ENCODE peak calls at places on chromosomes 13 and 19, in four cellular contexts. E is neuronal stem cell, M is HCT116, O is GM23338. F is an unnamed sample.

GRCh38 chr13:85314686-85315085 is 484.5 kb downstream of the SLITRK6 start:
- DNase-seq in M (no peak), O (no peak), E (peak; percentile 14), F (no peak)

GRCh38 chr19:4456843-4457653 is 546 bp downstream of the UBXN6 start:
- DNase-seq in E (peak; percentile 82), O (peak; percentile 85), M (no peak), F (no peak)

GRCh38 chr19:8302357-8302691 is 5.8 kb downstream of the CD320 start:
- DNase-seq in E (no peak), O (no peak), M (no peak), F (no peak)

GRCh38 chr13:100334209-100334608 is 245.3 kb downstream of the PCCA start:
- DNase-seq in O (no peak), E (no peak), M (no peak), F (no peak)

GRCh38 chr13:43751624-43752023 is 35.1 kb downstream of the ENOX1 start:
- DNase-seq in O (no peak), M (no peak), E (no peak), F (no peak)

GRCh38 chr19:39507715-39508364 is 7.1 kb upstream of the SELENOV start:
- DNase-seq in O (no peak), M (no peak), E (no peak), F (no peak)

GRCh38 chr19:35644987-35645679 is 3.0 kb upstream of the COX6B1 start:
- DNase-seq in E (peak; percentile 86), O (peak; percentile 97), M (peak; percentile 56), F (no peak)

GRCh38 chr19:20339444-20339843 is 172.4 kb downstream of the ZNF486 start:
- DNase-seq in E (no peak), M (no peak), O (no peak), F (no peak)

GRCh38 chr19:31881988-31882387 is 463.4 kb upstream of the ZNF507 start:
- DNase-seq in M (no peak), E (no peak), O (no peak), F (no peak)

GRCh38 chr13:22039961-22040360 is 369.1 kb downstream of the FGF9 start:
- DNase-seq in M (no peak), E (no peak), O (no peak), F (no peak)

GRCh38 chr19:5093297-5093858 is 124.5 kb downstream of the KDM4B start:
- DNase-seq in M (no peak), O (no peak), E (no peak), F (no peak)

GRCh38 chr19:54153731-54154326 is 5.7 kb downstream of the LENG1 start:
- DNase-seq in E (no peak), O (no peak), M (no peak), F (no peak)

GRCh38 chr19:7351861-7352260 is 3.1 kb downstream of the ARHGEF18 start:
- DNase-seq in O (no peak), M (no peak), E (no peak), F (no peak)

GRCh38 chr13:20814224-20814910 is 40.6 kb upstream of the EEF1AKMT1 start:
- DNase-seq in E (no peak), O (no peak), M (no peak), F (no peak)

GRCh38 chr19:18274303-18274775 is at the start of gene IQCN:
- DNase-seq in E (no peak), M (no peak), O (peak; percentile 74), F (no peak)

GRCh38 chr19:38024991-38025716 is 118.1 kb downstream of the SIPA1L3 start:
- DNase-seq in O (peak; percentile 87), E (no peak), M (no peak), F (no peak)

GRCh38 chr13:35855531-35856019 is 275.6 kb downstream of the DCLK1 start:
- DNase-seq in E (peak; percentile 8), M (peak; percentile 63), O (peak; percentile 96), F (peak; percentile 22)

GRCh38 chr19:31154021-31154420 is 195.2 kb downstream of the TSHZ3 start:
- DNase-seq in O (no peak), M (no peak), E (no peak), F (peak; percentile 97)

GRCh38 chr13:75264611-75265010 is 217.4 kb downstream of the TBC1D4 start:
- DNase-seq in O (peak; percentile 26), E (no peak), M (no peak), F (no peak)

GRCh38 chr13:64925284-64925683 is 2304.9 kb downstream of the PCDH9 start:
- DNase-seq in M (no peak), O (peak; percentile 38), E (peak; percentile 18), F (no peak)

GRCh38 chr13:44927953-44928352 is 61.3 kb downstream of the NUFIP1 start:
- DNase-seq in O (no peak), M (no peak), E (no peak), F (no peak)

DNA sequence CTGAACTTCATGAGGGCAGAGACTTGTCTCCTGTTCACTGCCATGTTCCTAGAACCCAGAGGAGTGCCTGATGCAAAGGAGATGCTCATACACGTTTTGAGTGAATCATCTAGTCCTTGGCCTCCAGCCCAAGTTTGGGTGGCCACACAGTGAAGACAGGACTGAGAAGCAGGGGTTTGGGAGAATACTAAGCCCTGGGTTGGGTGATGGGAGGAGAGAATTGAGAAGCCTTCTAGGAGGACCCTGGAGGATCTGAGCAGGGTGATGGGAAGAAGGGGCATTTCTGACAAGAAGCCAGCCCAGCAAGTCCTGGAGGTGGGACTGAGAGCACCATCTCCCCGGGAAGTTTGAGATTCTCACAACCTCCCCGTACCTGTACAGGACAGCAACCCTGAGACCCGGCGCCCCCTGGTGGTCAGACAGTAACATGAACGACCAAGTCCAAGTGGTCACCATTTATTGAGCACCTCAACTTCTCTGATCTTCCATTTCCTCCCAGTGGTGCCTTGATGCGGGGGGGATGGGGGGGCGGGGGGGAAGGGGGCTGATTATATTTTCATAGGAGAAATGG is 11.0 kb downstream of the CTU1 start:
- DNase-seq in E (peak; percentile 42), O (peak; percentile 83), M (peak; percentile 31), F (peak; percentile 66)
- H3K27ac ChIP-seq in E (no peak overlapping the region), O (peak overlapping the region; percentile 26), M (no peak overlapping the region), F (peak overlapping the region; percentile 68)

GRCh38 chr19:34310494-34310981 is 54.5 kb upstream of the GPI start:
- DNase-seq in O (no peak), E (no peak), M (no peak), F (no peak)
- H3K27ac ChIP-seq in O (peak overlapping the region; percentile 63), E (no peak overlapping the region), M (no peak overlapping the region), F (no peak overlapping the region)

DNA sequence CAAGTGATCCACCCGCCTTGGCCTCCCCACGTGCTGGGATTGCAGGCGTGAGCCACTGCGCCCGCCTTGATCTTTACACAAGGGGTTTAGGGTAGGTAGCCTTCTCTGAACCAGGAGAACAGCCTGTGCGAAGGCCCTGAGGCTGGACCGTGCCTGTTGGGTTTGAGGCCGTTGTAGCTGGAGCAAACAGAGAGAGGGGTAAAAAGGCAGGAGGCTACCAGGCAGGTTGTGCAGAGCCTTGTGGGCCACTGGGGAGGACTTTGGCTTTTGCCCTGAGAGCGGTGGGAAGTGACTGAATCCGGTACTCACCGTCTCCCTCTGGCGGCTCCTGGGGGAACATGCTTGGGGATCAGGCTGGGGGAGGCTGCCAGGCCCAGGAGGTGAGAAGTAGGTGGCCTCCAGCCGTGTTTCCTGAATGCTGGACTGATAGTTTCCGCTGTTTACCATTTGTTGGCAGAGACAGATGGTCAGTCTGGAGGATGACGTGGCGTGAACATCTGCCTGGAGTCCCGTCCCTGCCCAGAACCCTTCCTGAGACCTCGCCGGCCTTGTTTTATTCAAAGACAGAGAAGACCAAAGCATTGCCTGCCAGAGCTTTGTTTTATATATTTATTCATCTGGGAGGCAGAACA is 24.6 kb downstream of the SPC24 start:
- DNase-seq in O (peak; percentile 85), E (no peak), M (peak; percentile 35), F (no peak)
- H3K27ac ChIP-seq in O (peak overlapping the region; percentile 80), E (no peak overlapping the region), M (peak overlapping the region; percentile 31), F (peak overlapping the region; percentile 6)

GRCh38 chr19:41530184-41530534 is 45.8 kb upstream of the CEACAM21 start:
- DNase-seq in M (no peak), O (no peak), E (no peak), F (no peak)

GRCh38 chr19:41532526-41532925 is 43.4 kb upstream of the CEACAM21 start:
- DNase-seq in O (no peak), E (no peak), M (no peak), F (no peak)

GRCh38 chr19:41529484-41530183 is 46.3 kb upstream of the CEACAM21 start:
- DNase-seq in E (no peak), O (no peak), M (no peak), F (no peak)

GRCh38 chr19:41531438-41532311 is 44.3 kb upstream of the CEACAM21 start:
- DNase-seq in M (no peak), E (no peak), O (no peak), F (no peak)

GRCh38 chr19:41530761-41531301 is 45.1 kb upstream of the CEACAM21 start:
- DNase-seq in E (no peak), M (no peak), O (no peak), F (no peak)
- H3K27ac ChIP-seq in E (no peak overlapping the region), M (no peak overlapping the region), O (no peak overlapping the region), F (no peak overlapping the region)

GRCh38 chr19:57633832-57634131 is 814 bp downstream of the ZNF211 start:
- DNase-seq in E (no peak), O (peak; percentile 37), M (no peak), F (no peak)

GRCh38 chr19:57637379-57637778 is 4.4 kb downstream of the ZNF211 start:
- DNase-seq in O (no peak), M (no peak), E (no peak), F (no peak)

DNA sequence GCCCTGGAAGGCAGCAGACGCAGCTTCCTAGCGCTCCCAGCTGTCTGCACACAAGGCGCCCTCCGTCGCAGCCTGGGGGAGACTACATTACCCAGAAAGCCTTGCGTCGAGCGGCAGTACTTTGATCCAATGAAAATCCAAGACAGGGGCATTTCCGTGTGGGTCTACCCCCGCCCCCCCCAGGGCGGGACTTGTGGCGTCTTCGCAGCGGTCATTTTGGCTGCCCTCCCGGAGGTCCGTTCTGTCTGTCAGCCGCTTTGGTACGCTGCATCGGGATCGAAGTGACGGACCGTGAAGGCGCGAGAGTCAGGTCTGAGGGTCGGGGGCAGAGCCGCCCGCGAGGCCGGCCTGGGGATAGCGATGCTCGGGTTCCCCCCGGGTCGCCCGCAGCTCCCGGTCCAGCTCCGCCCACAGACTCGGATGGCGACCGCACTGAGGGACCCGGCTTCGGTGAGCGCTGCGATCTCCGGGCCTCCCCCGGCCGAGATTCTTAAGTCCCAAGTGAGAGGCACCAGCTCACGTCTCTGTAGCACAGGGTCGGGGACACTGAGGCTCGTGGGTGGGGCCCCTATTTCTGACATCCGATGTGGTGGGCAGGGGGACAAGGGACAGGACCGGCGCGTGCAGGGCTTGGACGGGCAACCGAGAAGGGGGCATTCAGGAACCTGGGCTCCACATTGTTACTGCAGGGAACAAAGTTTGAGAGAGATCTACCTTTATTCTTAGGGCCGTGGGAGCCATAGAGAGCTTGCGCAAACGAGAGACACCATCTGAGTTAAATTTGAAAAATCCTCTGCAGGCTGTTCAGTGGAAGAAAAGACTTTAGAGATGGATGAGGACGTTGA is at the start of gene ZNF211:
- DNase-seq in E (peak; percentile 94), M (peak; percentile 88), O (peak; percentile 98), F (peak; percentile 67)
- H3K27ac ChIP-seq in E (no peak within 1 kb of the TSS), M (peak within 1 kb of the TSS; percentile 43), O (no peak within 1 kb of the TSS), F (no peak within 1 kb of the TSS)

DNA sequence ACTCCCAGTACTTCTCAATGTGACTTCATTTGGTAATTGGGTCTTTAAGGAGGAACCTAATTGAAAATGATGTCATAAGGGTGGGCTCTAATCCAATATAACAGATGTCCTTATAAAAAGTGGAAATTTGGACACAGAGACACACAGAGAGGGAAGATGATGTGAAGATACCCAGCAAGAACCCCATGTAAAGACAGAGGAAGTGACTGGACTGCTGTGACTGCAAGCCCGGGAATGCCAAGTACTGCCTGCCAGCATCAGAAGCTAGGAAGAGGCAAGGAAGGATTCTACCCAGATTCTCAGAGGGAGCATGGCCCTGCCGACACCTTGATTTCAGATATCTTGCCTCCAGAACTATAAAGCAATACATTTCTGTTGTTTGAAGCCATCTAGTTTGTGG is 239.3 kb downstream of the KCTD12 start:
- DNase-seq in O (no peak), M (no peak), E (no peak), F (no peak)
- H3K27ac ChIP-seq in O (no peak overlapping the region), M (no peak overlapping the region), E (no peak overlapping the region), F (no peak overlapping the region)

F was measured in epithelial cell of prostate.